ENCODE peak calls at places on chromosomes 1 and 21, in eight cellular contexts. O, D, W, R, T, I, S and G are unnamed samples.

GRCh38 chr1:66177483-66177882 is 356.5 kb upstream of the SGIP1 start:
- DNase-seq in R (no peak), I (no peak), S (no peak), D (no peak), W (no peak), O (no peak), T (no peak), G (no peak)

GRCh38 chr1:181152892-181153633 is 64.6 kb downstream of the IER5 start:
- DNase-seq in W (peak; percentile 94), T (peak; percentile 28), R (no peak), D (peak; percentile 23), S (no peak), O (no peak), I (no peak), G (peak; percentile 92)

GRCh38 chr1:50705699-50706098 is 254.4 kb downstream of the FAF1 start:
- DNase-seq in O (no peak), S (no peak), W (no peak), R (no peak), T (no peak), D (peak; percentile 90), I (no peak), G (no peak)

GRCh38 chr1:232877361-232877991 is 72.3 kb downstream of the MAP10 start:
- DNase-seq in I (no peak), O (no peak), D (no peak), R (no peak), T (no peak), S (no peak), W (no peak), G (no peak)

GRCh38 chr1:223364685-223365382 is 858 bp upstream of the SUSD4 start:
- DNase-seq in W (no peak), D (peak; percentile 9), S (no peak), T (no peak), R (peak; percentile 32), I (peak; percentile 10), O (no peak), G (no peak)

GRCh38 chr21:28235169-28235892 is 757.3 kb downstream of the LTN1 start:
- DNase-seq in S (no peak), W (no peak), D (no peak), I (no peak), O (no peak), T (no peak), R (no peak), G (no peak)

GRCh38 chr1:156623946-156624813 is 5.0 kb downstream of the HAPLN2 start:
- DNase-seq in R (peak; percentile 52), T (no peak), W (peak; percentile 44), O (no peak), I (peak; percentile 47), S (no peak), D (no peak), G (no peak)

GRCh38 chr1:161702250-161702649 is 4.8 kb upstream of the FCRLA start:
- DNase-seq in O (no peak), D (peak; percentile 10), R (no peak), S (no peak), W (no peak), T (no peak), I (no peak), G (no peak)

GRCh38 chr1:166354411-166354810 is 187.6 kb upstream of the FAM78B start:
- DNase-seq in D (no peak), R (no peak), I (no peak), W (no peak), T (no peak), S (no peak), O (no peak), G (no peak)

GRCh38 chr1:75723989-75724471 is 479 bp upstream of the ACADM start:
- DNase-seq in I (peak; percentile 74), D (peak; percentile 34), O (peak; percentile 88), S (peak; percentile 69), T (peak; percentile 83), W (peak; percentile 87), R (peak; percentile 73), G (peak; percentile 90)

GRCh38 chr1:208047476-208047934 is 136.6 kb upstream of the CD34 start:
- DNase-seq in R (no peak), I (no peak), S (peak; percentile 90), D (peak; percentile 88), O (peak; percentile 25), W (no peak), T (peak; percentile 28), G (peak; percentile 95)

GRCh38 chr1:64861611-64862010 is 104.7 kb downstream of the JAK1 start:
- DNase-seq in I (no peak), D (no peak), W (no peak), S (no peak), O (no peak), T (no peak), R (no peak), G (no peak)

GRCh38 chr1:43764581-43764980 is 57.2 kb downstream of the ST3GAL3 start:
- DNase-seq in D (no peak), T (peak; percentile 9), I (no peak), W (no peak), S (no peak), R (no peak), O (no peak), G (no peak)

GRCh38 chr1:231162300-231162969 is 577 bp downstream of the TRIM67 start:
- DNase-seq in R (peak; percentile 27), I (peak; percentile 53), D (no peak), O (peak; percentile 9), S (no peak), T (no peak), W (no peak), G (no peak)

GRCh38 chr21:18153063-18153462 is 91.6 kb upstream of the CHODL start:
- DNase-seq in T (no peak), D (no peak), O (no peak), R (no peak), I (no peak), W (no peak), S (no peak), G (no peak)

GRCh38 chr1:61459345-61459744 is 265.6 kb downstream of the TM2D1 start:
- DNase-seq in O (no peak), I (no peak), S (no peak), T (no peak), R (no peak), D (no peak), W (no peak), G (no peak)

GRCh38 chr21:23887709-23888303 is 1719.5 kb downstream of the MRPL39 start:
- DNase-seq in I (peak; percentile 35), R (peak; percentile 37), T (no peak), S (no peak), O (no peak), W (no peak), D (no peak), G (no peak)

GRCh38 chr1:198934901-198935301 is 296.1 kb downstream of the PTPRC start:
- DNase-seq in I (peak; percentile 67), W (peak; percentile 67), S (no peak), D (peak; percentile 67), R (peak; percentile 45), T (peak; percentile 17), O (no peak), G (no peak)

GRCh38 chr1:119276558-119276957 is 92.0 kb upstream of the HAO2 start:
- DNase-seq in R (no peak), I (no peak), O (no peak), T (no peak), W (no peak), S (no peak), D (peak; percentile 40), G (no peak)

GRCh38 chr1:71964188-71964587 is 318.2 kb downstream of the NEGR1 start:
- DNase-seq in I (no peak), T (no peak), D (no peak), S (no peak), O (no peak), W (peak; percentile 48), R (no peak), G (no peak)

GRCh38 chr1:114135806-114136205 is 17.9 kb downstream of the SYT6 start:
- DNase-seq in T (no peak), D (no peak), S (no peak), R (no peak), W (no peak), I (no peak), O (no peak), G (no peak)

GRCh38 chr1:170676628-170677027 is 12.7 kb downstream of the PRRX1 start:
- DNase-seq in I (no peak), O (no peak), T (no peak), R (no peak), W (no peak), D (no peak), S (no peak), G (no peak)

GRCh38 chr1:8858888-8859706 is 19.4 kb downstream of the ENO1 start:
- DNase-seq in R (peak; percentile 50), O (no peak), W (no peak), S (peak; percentile 62), T (no peak), I (peak; percentile 36), D (peak; percentile 50), G (no peak)

GRCh38 chr1:181119076-181119989 is 30.8 kb downstream of the IER5 start:
- DNase-seq in O (no peak), W (peak; percentile 84), D (peak; percentile 98), I (no peak), R (no peak), T (no peak), S (no peak), G (no peak)

GRCh38 chr1:209670441-209671082 is 4.7 kb upstream of the G0S2 start:
- DNase-seq in S (no peak), R (no peak), O (no peak), W (no peak), T (no peak), I (no peak), D (peak; percentile 62), G (no peak)

GRCh38 chr1:173447224-173447623 is 29.9 kb upstream of the PRDX6 start:
- DNase-seq in D (no peak), I (no peak), R (no peak), O (no peak), S (no peak), W (no peak), T (no peak), G (no peak)

GRCh38 chr1:24252185-24252584 is 65.1 kb upstream of the IFNLR1 start:
- DNase-seq in S (no peak), W (no peak), D (no peak), T (no peak), I (no peak), R (no peak), O (no peak), G (no peak)

GRCh38 chr1:186985889-186986491 is 157.2 kb downstream of the PLA2G4A start:
- DNase-seq in S (peak; percentile 46), T (peak; percentile 61), W (peak; percentile 14), D (peak; percentile 65), O (no peak), R (no peak), I (no peak), G (no peak)

GRCh38 chr1:119007672-119008482 is 19.7 kb upstream of the TBX15 start:
- DNase-seq in S (no peak), I (no peak), D (no peak), W (no peak), R (no peak), T (no peak), O (no peak), G (no peak)